ENCODE peak calls at places on chromosome 20, in six cellular contexts. One of them, this sample, is unnamed.

GRCh38 chr20:58545565-58546195 is 30.5 kb upstream of the APCDD1L start:
- DNase-seq in psoas muscle: no peak
- DNase-seq in dorsolateral prefrontal cortex: no peak
- DNase-seq in epithelial cell of esophagus: no peak
- DNase-seq in RWPE1: no peak
- DNase-seq in tibial artery: no peak
- DNase-seq in this sample: no peak

GRCh38 chr20:51862796-51863195 is 60.5 kb upstream of the SALL4 start:
- DNase-seq in RWPE1: no peak
- DNase-seq in epithelial cell of esophagus: no peak
- DNase-seq in tibial artery: no peak
- DNase-seq in psoas muscle: no peak
- DNase-seq in dorsolateral prefrontal cortex: no peak
- DNase-seq in this sample: no peak

GRCh38 chr20:53599378-53599777 is 5.7 kb upstream of the ZNF217 start:
- DNase-seq in dorsolateral prefrontal cortex: no peak
- DNase-seq in RWPE1: no peak
- DNase-seq in psoas muscle: no peak
- DNase-seq in tibial artery: peak
- DNase-seq in epithelial cell of esophagus: no peak
- DNase-seq in this sample: no peak

GRCh38 chr20:51497542-51498467 is 44.7 kb downstream of the NFATC2 start:
- DNase-seq in dorsolateral prefrontal cortex: no peak
- DNase-seq in tibial artery: peak
- DNase-seq in RWPE1: no peak
- DNase-seq in psoas muscle: peak
- DNase-seq in epithelial cell of esophagus: no peak
- DNase-seq in this sample: no peak

GRCh38 chr20:14604143-14604542 is 266.7 kb upstream of the FLRT3 start:
- DNase-seq in epithelial cell of esophagus: no peak
- DNase-seq in tibial artery: no peak
- DNase-seq in psoas muscle: no peak
- DNase-seq in RWPE1: no peak
- DNase-seq in dorsolateral prefrontal cortex: no peak
- DNase-seq in this sample: no peak

GRCh38 chr20:35283441-35284266 is 918 bp downstream of the EIF6 start:
- DNase-seq in tibial artery: no peak
- DNase-seq in RWPE1: no peak
- DNase-seq in epithelial cell of esophagus: peak
- DNase-seq in dorsolateral prefrontal cortex: no peak
- DNase-seq in psoas muscle: no peak
- DNase-seq in this sample: no peak

GRCh38 chr20:63737940-63738686 is 1.5 kb upstream of the SLC2A4RG start:
- DNase-seq in epithelial cell of esophagus: no peak
- DNase-seq in tibial artery: no peak
- DNase-seq in dorsolateral prefrontal cortex: no peak
- DNase-seq in psoas muscle: no peak
- DNase-seq in RWPE1: no peak
- DNase-seq in this sample: no peak

GRCh38 chr20:10532351-10532750 is 97.2 kb downstream of the SLX4IP start:
- DNase-seq in epithelial cell of esophagus: no peak
- DNase-seq in dorsolateral prefrontal cortex: no peak
- DNase-seq in RWPE1: no peak
- DNase-seq in psoas muscle: no peak
- DNase-seq in tibial artery: no peak
- DNase-seq in this sample: no peak

GRCh38 chr20:23659989-23660837 is 22.5 kb upstream of the CST3 start:
- DNase-seq in dorsolateral prefrontal cortex: no peak
- DNase-seq in RWPE1: no peak
- DNase-seq in psoas muscle: no peak
- DNase-seq in tibial artery: no peak
- DNase-seq in epithelial cell of esophagus: no peak
- DNase-seq in this sample: no peak

GRCh38 chr20:16123623-16124022 is 449.6 kb downstream of the KIF16B start:
- DNase-seq in tibial artery: no peak
- DNase-seq in RWPE1: no peak
- DNase-seq in dorsolateral prefrontal cortex: no peak
- DNase-seq in epithelial cell of esophagus: peak
- DNase-seq in psoas muscle: no peak
- DNase-seq in this sample: no peak

GRCh38 chr20:25341716-25342680 is 48.6 kb downstream of the ABHD12 start:
- DNase-seq in epithelial cell of esophagus: peak
- DNase-seq in tibial artery: no peak
- DNase-seq in dorsolateral prefrontal cortex: no peak
- DNase-seq in RWPE1: peak
- DNase-seq in psoas muscle: no peak
- DNase-seq in this sample: no peak

GRCh38 chr20:25281541-25281991 is 33.7 kb downstream of the PYGB start:
- DNase-seq in RWPE1: no peak
- DNase-seq in dorsolateral prefrontal cortex: no peak
- DNase-seq in tibial artery: peak
- DNase-seq in epithelial cell of esophagus: no peak
- DNase-seq in psoas muscle: peak
- DNase-seq in this sample: no peak

GRCh38 chr20:504632-505075 is 38.9 kb downstream of the CSNK2A1 start:
- DNase-seq in psoas muscle: no peak
- DNase-seq in epithelial cell of esophagus: peak
- DNase-seq in tibial artery: no peak
- DNase-seq in dorsolateral prefrontal cortex: no peak
- DNase-seq in RWPE1: no peak
- DNase-seq in this sample: no peak

GRCh38 chr20:48574383-48574782 is 253.4 kb downstream of the PREX1 start:
- DNase-seq in dorsolateral prefrontal cortex: no peak
- DNase-seq in epithelial cell of esophagus: no peak
- DNase-seq in RWPE1: peak
- DNase-seq in tibial artery: no peak
- DNase-seq in psoas muscle: no peak
- DNase-seq in this sample: peak

GRCh38 chr20:9903048-9903651 is 64.3 kb upstream of the PAK5 start:
- DNase-seq in psoas muscle: no peak
- DNase-seq in tibial artery: no peak
- DNase-seq in RWPE1: no peak
- DNase-seq in epithelial cell of esophagus: peak
- DNase-seq in dorsolateral prefrontal cortex: no peak
- DNase-seq in this sample: no peak

GRCh38 chr20:7856756-7857155 is 83.5 kb downstream of the HAO1 start:
- DNase-seq in tibial artery: no peak
- DNase-seq in epithelial cell of esophagus: peak
- DNase-seq in dorsolateral prefrontal cortex: no peak
- DNase-seq in psoas muscle: no peak
- DNase-seq in RWPE1: peak
- DNase-seq in this sample: no peak

GRCh38 chr20:1124416-1124815 is 6.0 kb downstream of the PSMF1 start:
- DNase-seq in dorsolateral prefrontal cortex: no peak
- DNase-seq in RWPE1: no peak
- DNase-seq in psoas muscle: no peak
- DNase-seq in epithelial cell of esophagus: no peak
- DNase-seq in tibial artery: no peak
- DNase-seq in this sample: no peak

GRCh38 chr20:32481311-32482103 is 103.6 kb downstream of the NOL4L start:
- DNase-seq in tibial artery: no peak
- DNase-seq in dorsolateral prefrontal cortex: no peak
- DNase-seq in RWPE1: no peak
- DNase-seq in psoas muscle: no peak
- DNase-seq in epithelial cell of esophagus: no peak
- DNase-seq in this sample: no peak

GRCh38 chr20:2652724-2653510 is 485 bp downstream of the NOP56 start:
- DNase-seq in dorsolateral prefrontal cortex: peak
- DNase-seq in epithelial cell of esophagus: no peak
- DNase-seq in RWPE1: no peak
- DNase-seq in psoas muscle: peak
- DNase-seq in tibial artery: peak
- DNase-seq in this sample: no peak

GRCh38 chr20:12395404-12396159 is 477.9 kb downstream of the BTBD3 start:
- DNase-seq in RWPE1: no peak
- DNase-seq in tibial artery: no peak
- DNase-seq in epithelial cell of esophagus: no peak
- DNase-seq in dorsolateral prefrontal cortex: no peak
- DNase-seq in psoas muscle: no peak
- DNase-seq in this sample: no peak

GRCh38 chr20:17364681-17365080 is 137.8 kb downstream of the PCSK2 start:
- DNase-seq in epithelial cell of esophagus: no peak
- DNase-seq in RWPE1: no peak
- DNase-seq in psoas muscle: no peak
- DNase-seq in dorsolateral prefrontal cortex: no peak
- DNase-seq in tibial artery: no peak
- DNase-seq in this sample: no peak

GRCh38 chr20:17365831-17366230 is 139.0 kb downstream of the PCSK2 start:
- DNase-seq in epithelial cell of esophagus: no peak
- DNase-seq in dorsolateral prefrontal cortex: no peak
- DNase-seq in psoas muscle: no peak
- DNase-seq in RWPE1: no peak
- DNase-seq in tibial artery: no peak
- DNase-seq in this sample: no peak

GRCh38 chr20:17374086-17374485 is 147.2 kb downstream of the PCSK2 start:
- DNase-seq in dorsolateral prefrontal cortex: no peak
- DNase-seq in RWPE1: no peak
- DNase-seq in tibial artery: no peak
- DNase-seq in psoas muscle: no peak
- DNase-seq in epithelial cell of esophagus: no peak
- DNase-seq in this sample: no peak

GRCh38 chr20:17372831-17373440 is 146.1 kb downstream of the PCSK2 start:
- DNase-seq in RWPE1: no peak
- DNase-seq in dorsolateral prefrontal cortex: no peak
- DNase-seq in psoas muscle: no peak
- DNase-seq in tibial artery: no peak
- DNase-seq in epithelial cell of esophagus: no peak
- DNase-seq in this sample: no peak

DNA sequence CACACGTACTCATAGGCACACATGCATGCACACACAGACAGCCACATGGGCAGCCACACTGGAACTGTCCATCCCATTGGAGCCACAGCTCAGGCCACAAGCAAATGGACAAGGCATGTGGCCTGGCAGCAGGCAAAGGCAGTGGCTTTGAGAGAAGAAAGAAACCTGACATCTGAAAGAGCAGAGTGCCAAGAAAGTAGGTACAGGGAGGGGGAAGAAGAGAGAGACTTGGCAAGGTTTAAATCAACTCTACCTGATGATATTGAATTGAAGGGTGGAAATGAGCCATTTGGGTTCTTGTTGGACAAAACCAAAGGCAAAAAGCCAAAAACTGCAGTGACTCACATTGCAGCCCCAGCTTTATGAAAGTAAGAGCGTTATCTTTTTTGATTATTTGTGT is 142.7 kb downstream of the PCSK2 start:
- DNase-seq in dorsolateral prefrontal cortex: no peak
- DNase-seq in tibial artery: no peak
- DNase-seq in epithelial cell of esophagus: no peak
- DNase-seq in psoas muscle: no peak
- DNase-seq in RWPE1: no peak
- DNase-seq in this sample: no peak
- TF ChIP-seq CTCF in dorsolateral prefrontal cortex: no peak
- TF ChIP-seq CTCF in tibial artery: no peak
- TF ChIP-seq CTCF in epithelial cell of esophagus: no peak
- TF ChIP-seq CTCF in psoas muscle: no peak
- TF ChIP-seq CTCF in RWPE1: no peak
- TF ChIP-seq CTCF in this sample: no peak

GRCh38 chr20:46689754-46690085 is 476 bp upstream of the TP53RK start:
- DNase-seq in tibial artery: no peak
- DNase-seq in psoas muscle: no peak
- DNase-seq in RWPE1: no peak
- DNase-seq in epithelial cell of esophagus: no peak
- DNase-seq in dorsolateral prefrontal cortex: no peak
- DNase-seq in this sample: no peak

GRCh38 chr20:46683939-46684750 is 5.1 kb downstream of the TP53RK start:
- DNase-seq in epithelial cell of esophagus: peak
- DNase-seq in dorsolateral prefrontal cortex: no peak
- DNase-seq in psoas muscle: peak
- DNase-seq in RWPE1: peak
- DNase-seq in tibial artery: peak
- DNase-seq in this sample: no peak

GRCh38 chr20:46688151-46689081 is 828 bp downstream of the TP53RK start:
- DNase-seq in RWPE1: peak
- DNase-seq in dorsolateral prefrontal cortex: no peak
- DNase-seq in tibial artery: peak
- DNase-seq in epithelial cell of esophagus: peak
- DNase-seq in psoas muscle: no peak
- DNase-seq in this sample: no peak

GRCh38 chr20:46690219-46691111 is 1.2 kb upstream of the TP53RK start:
- DNase-seq in psoas muscle: no peak
- DNase-seq in dorsolateral prefrontal cortex: no peak
- DNase-seq in tibial artery: no peak
- DNase-seq in RWPE1: no peak
- DNase-seq in epithelial cell of esophagus: no peak
- DNase-seq in this sample: no peak

GRCh38 chr20:46689082-46689753 is at the start of gene TP53RK:
- DNase-seq in dorsolateral prefrontal cortex: peak
- DNase-seq in epithelial cell of esophagus: peak
- DNase-seq in RWPE1: peak
- DNase-seq in psoas muscle: peak
- DNase-seq in tibial artery: peak
- DNase-seq in this sample: peak
- TF ChIP-seq CTCF in dorsolateral prefrontal cortex: peak
- TF ChIP-seq CTCF in epithelial cell of esophagus: peak
- TF ChIP-seq CTCF in RWPE1: no peak
- TF ChIP-seq CTCF in psoas muscle: peak
- TF ChIP-seq CTCF in tibial artery: peak
- TF ChIP-seq CTCF in this sample: peak

DNA sequence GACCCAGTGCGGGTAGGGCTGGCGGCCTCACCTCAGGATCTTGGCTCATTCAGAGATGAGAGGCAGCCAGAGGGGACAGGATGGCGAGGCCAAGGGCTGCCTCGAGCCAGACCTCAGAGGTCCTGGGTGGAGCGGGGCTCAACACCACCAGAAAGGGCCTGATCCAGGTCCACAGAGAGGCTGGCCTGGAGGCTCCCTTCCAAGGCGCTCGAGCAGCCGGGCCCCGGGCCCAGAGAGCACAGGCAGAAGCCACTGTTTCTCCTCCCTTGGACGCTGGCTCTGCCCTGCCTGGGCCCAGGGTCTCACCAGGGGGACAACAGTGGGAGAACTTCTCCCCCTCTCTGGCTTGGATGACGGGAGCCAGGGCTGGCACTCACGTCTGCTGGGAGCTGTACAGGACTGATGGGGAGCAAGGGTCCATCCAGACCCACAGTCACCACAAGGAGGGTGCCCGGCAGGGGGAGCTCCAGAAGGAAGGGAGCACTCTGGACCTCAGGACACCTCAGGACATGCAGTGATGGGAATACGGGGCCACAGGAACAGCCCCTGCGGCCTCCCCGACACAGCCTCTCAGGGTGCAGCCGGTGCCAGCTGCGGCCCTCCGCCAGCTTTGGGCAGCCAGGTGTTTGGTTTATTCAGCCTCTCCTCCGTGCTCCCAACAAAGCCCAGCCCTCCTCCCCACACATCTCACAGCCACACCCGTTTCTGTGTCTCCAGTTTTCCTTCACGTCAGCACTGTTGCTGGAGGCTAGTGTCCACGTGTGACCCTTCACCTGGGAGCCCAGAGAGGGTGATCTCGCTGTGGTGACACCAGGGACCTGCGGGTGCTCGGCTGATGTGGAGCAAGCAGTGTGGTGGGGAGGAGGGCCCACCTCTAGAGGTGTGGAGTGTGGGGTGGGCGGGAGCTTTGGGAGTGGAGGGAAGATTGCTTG is 8.7 kb downstream of the RPS21 start:
- DNase-seq in RWPE1: no peak
- DNase-seq in epithelial cell of esophagus: no peak
- DNase-seq in tibial artery: no peak
- DNase-seq in psoas muscle: no peak
- DNase-seq in dorsolateral prefrontal cortex: no peak
- DNase-seq in this sample: peak
- TF ChIP-seq CTCF in RWPE1: no peak
- TF ChIP-seq CTCF in epithelial cell of esophagus: no peak
- TF ChIP-seq CTCF in tibial artery: no peak
- TF ChIP-seq CTCF in psoas muscle: no peak
- TF ChIP-seq CTCF in dorsolateral prefrontal cortex: no peak
- TF ChIP-seq CTCF in this sample: peak

GRCh38 chr20:38536310-38536709 is 44.7 kb upstream of the ADIG start:
- DNase-seq in psoas muscle: no peak
- DNase-seq in RWPE1: peak
- DNase-seq in tibial artery: no peak
- DNase-seq in epithelial cell of esophagus: peak
- DNase-seq in dorsolateral prefrontal cortex: no peak
- DNase-seq in this sample: no peak
- TF ChIP-seq CTCF in psoas muscle: no peak
- TF ChIP-seq CTCF in RWPE1: no peak
- TF ChIP-seq CTCF in tibial artery: no peak
- TF ChIP-seq CTCF in epithelial cell of esophagus: peak
- TF ChIP-seq CTCF in dorsolateral prefrontal cortex: no peak
- TF ChIP-seq CTCF in this sample: no peak

This sample was measured in Calu3.